ENCODE peak calls at places on chromosomes 11 and 22, in six cellular contexts. C is Peyer's patch, B is ovary, D is upper lobe of left lung, U is upper lobe of right lung, Z is mammary epithelial cell. W is an unnamed sample.

GRCh38 chr11:23509023-23509422 is 648.7 kb upstream of the CCDC179 start:
- DNase-seq in B (no peak), C (no peak), Z (peak), D (no peak), U (no peak), W (no peak)

GRCh38 chr11:86151188-86152005 is 82.5 kb upstream of the PICALM start:
- DNase-seq in C (no peak), D (no peak), B (peak), Z (no peak), U (no peak), W (no peak)

GRCh38 chr11:65859812-65860277 is 388 bp upstream of the MUS81 start:
- DNase-seq in U (no peak), D (no peak), Z (no peak), C (peak), B (no peak), W (no peak)

GRCh38 chr11:127521413-127521812 is 520.8 kb upstream of the KIRREL3 start:
- DNase-seq in D (no peak), Z (peak), C (no peak), B (no peak), U (no peak), W (no peak)

GRCh38 chr11:68148882-68149281 is 27.7 kb upstream of the CHKA start:
- DNase-seq in U (no peak), B (no peak), C (no peak), D (no peak), Z (no peak), W (no peak)

GRCh38 chr11:126156814-126157213 is 54.6 kb downstream of the RPUSD4 start:
- DNase-seq in D (no peak), B (peak), C (no peak), Z (no peak), U (no peak), W (no peak)

GRCh38 chr11:20015529-20016427 is 144.5 kb downstream of the DBX1 start:
- DNase-seq in U (no peak), D (no peak), C (no peak), Z (peak), B (no peak), W (no peak)

GRCh38 chr22:17578129-17578754 is 14.9 kb downstream of the SLC25A18 start:
- DNase-seq in D (peak), B (peak), U (peak), Z (no peak), C (peak), W (no peak)

GRCh38 chr22:42074153-42074750 is at the start of gene PHETA2:
- DNase-seq in Z (no peak), D (peak), U (peak), B (peak), C (peak), W (peak)

GRCh38 chr22:42196454-42196853 is 65.8 kb upstream of the CYP2D6 start:
- DNase-seq in B (no peak), D (no peak), Z (no peak), U (no peak), C (no peak), W (no peak)

GRCh38 chr11:102564110-102564509 is 33.6 kb upstream of the MMP7 start:
- DNase-seq in U (no peak), B (no peak), D (no peak), Z (peak), C (no peak), W (no peak)

GRCh38 chr11:33040862-33041453 is 1.6 kb downstream of the TCP11L1 start:
- DNase-seq in Z (no peak), U (no peak), B (no peak), C (no peak), D (no peak), W (no peak)

GRCh38 chr22:24271406-24271760 is 752 bp downstream of the SPECC1L start:
- DNase-seq in C (no peak), U (no peak), D (no peak), Z (peak), B (peak), W (no peak)

GRCh38 chr11:95147364-95147905 is 57.8 kb downstream of the ENDOD1 start:
- DNase-seq in U (no peak), D (peak), B (peak), Z (peak), C (peak), W (no peak)

GRCh38 chr11:64378335-64378884 is 19.4 kb downstream of the RPS6KA4 start:
- DNase-seq in U (no peak), D (no peak), B (peak), Z (no peak), C (no peak), W (no peak)

GRCh38 chr11:11987503-11988022 is 20.9 kb downstream of the DKK3 start:
- DNase-seq in Z (no peak), C (no peak), D (no peak), B (no peak), U (no peak), W (no peak)

GRCh38 chr22:26673485-26673884 is 16.1 kb downstream of the MIAT start:
- DNase-seq in C (peak), D (no peak), U (no peak), B (no peak), Z (peak), W (no peak)

GRCh38 chr11:80505771-80506170 is 1064.9 kb upstream of the TENM4 start:
- DNase-seq in Z (no peak), U (no peak), C (no peak), D (no peak), B (no peak), W (no peak)

GRCh38 chr22:26610072-26610958 is 7.5 kb downstream of the CRYBB1 start:
- DNase-seq in D (no peak), U (no peak), Z (peak), C (peak), B (no peak), W (no peak)

GRCh38 chr11:84901986-84902385 is 725.2 kb downstream of the DLG2 start:
- DNase-seq in U (no peak), B (no peak), Z (no peak), C (no peak), D (no peak), W (no peak)

GRCh38 chr11:100942016-100942415 is 187.6 kb downstream of the PGR start:
- DNase-seq in D (no peak), B (no peak), C (no peak), U (no peak), Z (no peak), W (no peak)

GRCh38 chr11:81080476-81080875 is 1639.6 kb upstream of the TENM4 start:
- DNase-seq in U (no peak), D (no peak), B (no peak), Z (no peak), C (no peak), W (no peak)

GRCh38 chr22:23716811-23717801 is 26.3 kb downstream of the RGL4 start:
- DNase-seq in C (peak), Z (peak), D (peak), B (peak), U (peak), W (peak)

GRCh38 chr11:69199583-69200295 is 44.0 kb downstream of the SMIM38 start:
- DNase-seq in U (peak), Z (no peak), C (no peak), D (no peak), B (no peak), W (no peak)

DNA sequence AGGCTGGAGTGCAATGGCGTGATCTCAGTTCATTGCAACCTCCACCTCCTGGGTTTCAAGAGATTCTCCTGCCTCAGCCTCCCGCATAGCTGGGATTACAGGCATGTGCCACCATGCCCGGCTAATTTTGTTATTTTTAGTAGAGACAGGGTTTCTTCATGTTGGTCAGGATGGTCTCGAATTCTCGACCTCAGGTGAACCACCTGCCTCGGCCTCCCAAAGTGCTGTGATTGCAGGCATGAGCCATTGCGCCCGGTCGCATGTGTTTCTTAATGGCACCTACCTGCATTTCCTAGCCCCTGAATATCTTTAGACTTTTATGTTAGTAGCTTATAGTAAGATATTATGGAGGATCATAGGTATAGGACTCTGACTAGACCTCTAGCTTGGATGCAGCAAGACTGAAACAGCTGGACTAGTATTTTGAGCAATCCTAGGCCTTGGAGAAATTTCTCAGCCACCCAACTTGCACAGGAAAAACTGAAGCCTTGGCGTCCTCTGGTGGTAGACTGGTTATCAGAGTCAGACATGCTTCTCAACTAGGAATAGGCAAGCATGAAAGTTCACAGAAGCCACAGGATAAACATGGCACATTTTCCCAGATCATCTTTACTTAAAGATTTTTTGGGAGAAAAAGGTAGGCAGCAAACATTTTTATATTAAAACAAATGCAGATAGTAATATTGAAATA is 22.7 kb upstream of the C1QTNF4 start:
- DNase-seq in B (peak), U (no peak), Z (peak), C (peak), D (no peak), W (no peak)
- TF ChIP-seq CTCF in B (peak), U (peak), Z (peak), C (peak), D (peak), W (peak)

GRCh38 chr11:121648306-121648705 is 195.5 kb upstream of the SORL1-AS1 start:
- DNase-seq in D (no peak), Z (no peak), U (no peak), B (no peak), C (no peak), W (no peak)
- TF ChIP-seq CTCF in D (no peak), Z (no peak), U (no peak), B (no peak), C (no peak), W (no peak)

GRCh38 chr22:39175127-39176066 is 22.9 kb upstream of the CBX7 start:
- DNase-seq in C (no peak), U (no peak), D (no peak), Z (no peak), B (no peak), W (no peak)
- TF ChIP-seq CTCF in C (no peak), U (no peak), D (no peak), Z (no peak), B (no peak), W (no peak)

GRCh38 chr11:29518389-29519174 is 498.2 kb downstream of the KCNA4 start:
- DNase-seq in U (no peak), Z (peak), B (no peak), C (no peak), D (no peak), W (no peak)
- TF ChIP-seq CTCF in U (peak), Z (peak), B (no peak), C (no peak), D (no peak), W (peak)

GRCh38 chr11:133533205-133533604 is 904 bp upstream of the OPCML start:
- DNase-seq in B (no peak), C (no peak), U (no peak), D (no peak), Z (no peak), W (no peak)

GRCh38 chr11:133529807-133530500 is 2.3 kb downstream of the OPCML start:
- DNase-seq in C (no peak), B (no peak), Z (no peak), U (no peak), D (no peak), W (no peak)

GRCh38 chr11:133531450-133531849 is 851 bp downstream of the OPCML start:
- DNase-seq in B (no peak), Z (no peak), D (no peak), U (no peak), C (no peak), W (no peak)

GRCh38 chr11:133531971-133532651 is at the start of gene OPCML:
- DNase-seq in D (no peak), U (no peak), Z (no peak), B (no peak), C (no peak), W (no peak)

GRCh38 chr11:133530501-133530835 is 1.8 kb downstream of the OPCML start:
- DNase-seq in C (no peak), U (no peak), D (no peak), B (no peak), Z (no peak), W (no peak)
- TF ChIP-seq CTCF in C (no peak), U (no peak), D (no peak), B (no peak), Z (peak), W (no peak)